ENCODE peak calls at places on chromosomes 4 and X, in nine cellular contexts. C, U, T, D, A, R, M, S and I are unnamed samples.

GRCh38 chr4:7370038-7370437 is 64.7 kb downstream of the PSAPL1 start:
- DNase-seq in C (no peak), U (no peak), T (no peak), D (no peak), A (no peak), R (no peak), M (no peak), S (no peak), I (no peak)

GRCh38 chr4:139665079-139665689 is 435 bp upstream of the MGST2 start:
- DNase-seq in C (no peak), U (no peak), T (no peak), D (no peak), A (no peak), R (no peak), M (no peak), S (no peak), I (no peak)

GRCh38 chr4:184252136-184253071 is 34.7 kb upstream of the ENPP6 start:
- DNase-seq in C (no peak), U (no peak), T (no peak), D (no peak), A (no peak), R (no peak), M (no peak), S (no peak), I (no peak)

GRCh38 chr4:93814722-93815121 is 13.8 kb upstream of the ATOH1 start:
- DNase-seq in C (no peak), U (no peak), T (no peak), D (no peak), A (no peak), R (no peak), M (no peak), S (no peak), I (no peak)

GRCh38 chrX:7996414-7996813 is 69.2 kb upstream of the PNPLA4 start:
- DNase-seq in C (peak), U (no peak), T (peak), D (peak), A (peak), R (peak), M (no peak), S (peak), I (no peak)

GRCh38 chr4:45004326-45004725 is 278.0 kb upstream of the GNPDA2 start:
- DNase-seq in C (no peak), U (no peak), T (no peak), D (no peak), A (no peak), R (no peak), M (no peak), S (no peak), I (no peak)

GRCh38 chr4:38785901-38786402 is 3.2 kb upstream of the TLR10 start:
- DNase-seq in C (no peak), U (no peak), T (no peak), D (no peak), A (no peak), R (no peak), M (no peak), S (no peak), I (no peak)

GRCh38 chrX:31353095-31353494 is 281.3 kb upstream of the FTHL17 start:
- DNase-seq in C (peak), U (no peak), T (no peak), D (peak), A (peak), R (no peak), M (no peak), S (no peak), I (peak)

GRCh38 chr4:38625508-38625907 is 38.5 kb upstream of the KLF3 start:
- DNase-seq in C (no peak), U (no peak), T (no peak), D (no peak), A (no peak), R (no peak), M (no peak), S (no peak), I (no peak)

GRCh38 chrX:3393581-3394111 is 47.2 kb upstream of the MXRA5 start:
- DNase-seq in C (peak), U (no peak), T (peak), D (peak), A (no peak), R (no peak), M (no peak), S (no peak), I (no peak)

GRCh38 chr4:162131256-162131655 is 32.5 kb downstream of the FSTL5 start:
- DNase-seq in C (no peak), U (no peak), T (no peak), D (no peak), A (peak), R (no peak), M (no peak), S (no peak), I (no peak)

GRCh38 chrX:45428816-45429215 is 228.1 kb upstream of the DIPK2B start:
- DNase-seq in C (no peak), U (no peak), T (peak), D (peak), A (no peak), R (no peak), M (no peak), S (no peak), I (no peak)

GRCh38 chr4:5707366-5708133 is 809 bp downstream of the EVC2 start:
- DNase-seq in C (no peak), U (peak), T (no peak), D (peak), A (no peak), R (no peak), M (no peak), S (no peak), I (no peak)
- H3K4me3 ChIP-seq in C (peak), U (peak), T (peak), D (peak), A (peak), R (no peak), M (peak), S (peak), I (peak)

DNA sequence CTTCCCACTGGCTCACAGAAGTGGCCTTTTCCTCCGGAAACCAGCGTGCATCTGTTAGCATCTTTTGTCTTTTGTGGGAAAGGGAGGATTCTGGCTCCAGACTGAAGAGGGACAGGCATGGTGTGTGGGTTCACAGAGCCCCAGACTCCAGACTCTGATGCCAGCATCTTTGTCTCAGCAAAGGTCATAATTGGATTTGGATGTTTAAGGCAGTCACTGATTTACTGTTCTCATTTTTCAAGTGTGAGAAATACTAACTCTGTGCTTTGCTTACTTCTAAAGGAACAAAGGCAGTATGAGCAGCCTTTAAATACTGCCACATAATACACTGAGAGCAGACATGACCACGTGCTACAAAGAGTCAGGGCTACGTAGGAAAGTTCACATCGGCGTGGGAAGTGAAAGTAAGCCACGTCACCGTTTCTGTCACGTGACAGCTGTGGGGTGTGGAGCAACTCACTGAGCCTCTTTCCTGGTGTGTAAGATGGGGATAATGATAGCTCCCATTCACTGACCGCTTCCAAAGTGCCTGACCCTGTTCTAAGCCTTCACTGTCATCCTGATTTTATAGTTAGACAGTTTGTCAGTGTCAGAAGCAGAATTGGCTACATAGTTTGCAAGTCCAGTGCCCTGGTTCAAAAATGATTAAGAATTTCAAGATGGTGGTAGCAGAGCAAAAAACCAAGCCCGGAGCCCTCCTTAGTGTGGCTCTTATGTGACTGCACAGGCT is 24.8 kb upstream of the TMSB4X start:
- DNase-seq in C (peak), U (peak), T (peak), D (peak), A (peak), R (no peak), M (peak), S (no peak), I (peak)
- H3K4me3 ChIP-seq in C (no peak), U (no peak), T (no peak), D (no peak), A (peak), R (no peak), M (peak), S (no peak), I (peak)

DNA sequence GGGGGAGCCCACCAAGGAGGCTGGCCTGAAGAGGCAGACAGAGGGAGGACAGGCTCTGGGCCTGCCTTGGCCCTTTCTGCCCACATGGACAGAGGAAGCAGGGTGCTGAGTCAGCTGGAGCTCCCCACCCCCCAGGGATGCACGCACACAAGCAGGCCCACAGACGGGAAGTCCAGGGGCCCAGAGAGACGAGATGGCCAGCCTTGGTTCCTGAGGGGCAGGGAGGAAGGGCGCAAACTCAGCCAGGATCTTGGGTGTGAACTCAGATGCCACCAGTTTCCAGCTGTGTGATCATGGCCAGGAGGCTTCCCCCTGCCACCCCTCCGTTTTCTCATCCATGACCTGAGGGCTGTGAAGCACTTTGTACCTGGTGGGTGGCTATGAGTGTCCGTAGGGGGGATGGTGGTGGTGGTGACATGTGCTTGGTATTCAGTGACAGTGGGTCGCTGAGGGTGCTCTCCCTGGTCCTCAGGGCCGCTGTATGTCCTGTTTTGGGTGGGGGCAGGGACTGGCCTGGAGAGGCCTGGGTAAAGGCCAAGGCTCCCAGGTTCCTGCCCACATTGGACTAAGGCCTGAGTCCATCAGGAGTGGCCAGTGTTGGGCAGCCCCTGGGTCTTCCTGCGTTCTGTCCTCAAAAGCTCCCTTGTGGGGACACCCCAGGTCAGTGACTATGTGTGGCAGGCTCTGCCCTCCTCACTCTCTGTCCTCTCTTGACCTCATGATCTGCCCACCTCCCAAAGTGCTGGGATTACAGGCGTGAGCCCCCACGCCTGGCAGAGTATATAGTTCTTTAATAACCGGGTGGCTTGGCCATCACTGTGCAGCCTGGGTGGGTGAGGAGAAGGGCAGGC is 2.0 kb downstream of the SH3BP2 start:
- DNase-seq in C (peak), U (peak), T (peak), D (peak), A (peak), R (no peak), M (peak), S (no peak), I (peak)
- H3K4me3 ChIP-seq in C (no peak), U (no peak), T (peak), D (peak), A (peak), R (peak), M (peak), S (no peak), I (peak)

GRCh38 chr4:149716728-149717127 is 98.9 kb downstream of the IQCM start:
- DNase-seq in C (no peak), U (no peak), T (no peak), D (no peak), A (no peak), R (no peak), M (no peak), S (no peak), I (no peak)
- H3K4me3 ChIP-seq in C (no peak), U (no peak), T (no peak), D (no peak), A (no peak), R (no peak), M (no peak), S (no peak), I (no peak)